ENCODE peak calls at places on chromosomes 16 and 17, in seven cellular contexts. U, X, F, Y, M, H and E are unnamed samples.

GRCh38 chr16:67013823-67014640 is 14.9 kb upstream of the CBFB start:
- DNase-seq in U (no peak), X (no peak), F (peak; percentile 68), Y (peak; percentile 42), M (peak; percentile 90), H (peak; percentile 78), E (no peak)

GRCh38 chr17:1055751-1056645 is 59.1 kb downstream of the TIMM22 start:
- DNase-seq in U (no peak), X (no peak), F (peak; percentile 63), Y (peak; percentile 57), M (peak; percentile 78), H (peak; percentile 82), E (peak; percentile 95)

GRCh38 chr17:13437966-13438779 is 163.6 kb downstream of the HS3ST3A1 start:
- DNase-seq in U (no peak), X (no peak), F (no peak), Y (no peak), M (no peak), H (no peak), E (peak; percentile 47)

GRCh38 chr17:50279181-50279526 is 4.9 kb downstream of the TMEM92 start:
- DNase-seq in U (no peak), X (no peak), F (no peak), Y (no peak), M (no peak), H (no peak), E (no peak)

GRCh38 chr16:82761858-82762257 is 135.1 kb downstream of the CDH13 start:
- DNase-seq in U (no peak), X (no peak), F (no peak), Y (no peak), M (no peak), H (no peak), E (no peak)

GRCh38 chr17:57552114-57552601 is 192.9 kb downstream of the CCDC182 start:
- DNase-seq in U (no peak), X (no peak), F (no peak), Y (no peak), M (peak; percentile 86), H (peak; percentile 78), E (no peak)

GRCh38 chr17:82881292-82881823 is 41.5 kb upstream of the ZNF750 start:
- DNase-seq in U (no peak), X (no peak), F (no peak), Y (no peak), M (no peak), H (no peak), E (no peak)

GRCh38 chr16:2142942-2143868 is 5.2 kb upstream of the RAB26 start:
- DNase-seq in U (no peak), X (no peak), F (no peak), Y (no peak), M (peak; percentile 70), H (no peak), E (no peak)

GRCh38 chr17:80270104-80270503 is 9.5 kb downstream of the RNF213 start:
- DNase-seq in U (no peak), X (peak; percentile 46), F (no peak), Y (no peak), M (no peak), H (peak; percentile 76), E (no peak)

GRCh38 chr16:19912445-19913305 is 28.0 kb upstream of the GPRC5B start:
- DNase-seq in U (no peak), X (no peak), F (no peak), Y (no peak), M (no peak), H (no peak), E (no peak)

GRCh38 chr17:58691701-58692238 is at the start of gene TEX14:
- DNase-seq in U (no peak), X (no peak), F (no peak), Y (no peak), M (peak; percentile 77), H (peak; percentile 31), E (no peak)

GRCh38 chr17:35745749-35746320 is 7.2 kb downstream of the GAS2L2 start:
- DNase-seq in U (no peak), X (no peak), F (no peak), Y (no peak), M (no peak), H (no peak), E (no peak)

GRCh38 chr17:80012751-80013741 is 22.6 kb downstream of the TBC1D16 start:
- DNase-seq in U (no peak), X (no peak), F (no peak), Y (no peak), M (peak; percentile 54), H (no peak), E (no peak)

GRCh38 chr17:14559220-14559619 is 258.3 kb downstream of the HS3ST3B1 start:
- DNase-seq in U (no peak), X (no peak), F (no peak), Y (no peak), M (no peak), H (no peak), E (peak; percentile 60)

GRCh38 chr16:7614022-7614795 is 281.6 kb downstream of the RBFOX1 start:
- DNase-seq in U (no peak), X (no peak), F (no peak), Y (no peak), M (no peak), H (no peak), E (no peak)

GRCh38 chr16:10180771-10181163 is 1.5 kb downstream of the GRIN2A start:
- DNase-seq in U (no peak), X (peak; percentile 59), F (no peak), Y (no peak), M (peak; percentile 71), H (peak; percentile 97), E (no peak)

GRCh38 chr16:27538508-27538907 is 11.2 kb downstream of the GTF3C1 start:
- DNase-seq in U (no peak), X (no peak), F (no peak), Y (no peak), M (peak; percentile 49), H (no peak), E (no peak)

GRCh38 chr17:83196973-83197880 is 117.8 kb downstream of the METRNL start:
- DNase-seq in U (no peak), X (no peak), F (no peak), Y (peak; percentile 15), M (peak; percentile 56), H (no peak), E (no peak)

GRCh38 chr17:68794636-68795503 is 160.3 kb downstream of the ABCA8 start:
- DNase-seq in U (no peak), X (no peak), F (no peak), Y (no peak), M (no peak), H (peak; percentile 11), E (no peak)

GRCh38 chr16:21300309-21301167 is 22.4 kb upstream of the CRYM start:
- DNase-seq in U (no peak), X (peak; percentile 82), F (peak; percentile 96), Y (peak; percentile 98), M (peak; percentile 82), H (peak; percentile 97), E (peak; percentile 98)

GRCh38 chr16:3007957-3008748 is 4.6 kb upstream of the CLDN9 start:
- DNase-seq in U (no peak), X (peak; percentile 94), F (no peak), Y (no peak), M (peak; percentile 88), H (peak; percentile 99), E (no peak)

GRCh38 chr16:24685539-24686432 is 43.7 kb upstream of the TNRC6A start:
- DNase-seq in U (no peak), X (no peak), F (peak; percentile 33), Y (peak; percentile 56), M (no peak), H (peak; percentile 80), E (no peak)

DNA sequence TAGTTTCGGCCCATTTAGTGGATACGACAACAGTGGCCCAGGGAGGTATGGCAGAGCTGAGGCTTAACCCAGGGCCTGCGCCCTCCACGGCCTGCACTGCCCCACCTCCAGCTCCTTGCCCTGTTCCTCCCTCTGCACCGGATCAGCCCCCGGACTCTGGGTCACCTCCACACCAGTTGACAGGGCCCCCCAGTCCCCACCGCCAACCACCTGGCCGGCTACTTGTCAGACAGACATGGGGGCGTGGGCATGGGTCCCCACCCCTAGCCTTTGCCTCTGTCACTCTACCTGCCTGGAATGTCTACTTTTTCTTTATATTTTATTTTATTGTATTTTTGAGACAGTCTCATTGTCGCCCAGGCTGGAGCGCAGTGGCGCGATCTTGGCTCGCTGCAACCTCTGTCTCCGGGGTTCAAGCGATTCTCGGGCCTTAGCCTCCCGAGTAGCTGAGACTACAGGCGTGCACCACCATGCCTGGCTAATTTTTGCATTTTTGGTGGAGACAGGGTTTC is 3.0 kb upstream of the ACTG1 start:
- DNase-seq in U (no peak), X (no peak), F (no peak), Y (no peak), M (peak; percentile 90), H (no peak), E (no peak)
- H3K4me1 ChIP-seq in U (peaks cover 60% of the 10 kb centered on the region), X (peaks cover 47% of the 10 kb centered on the region), F (peaks cover 65% of the 10 kb centered on the region), Y (peaks cover 15% of the 10 kb centered on the region), M (peaks cover 75% of the 10 kb centered on the region), H (peaks cover 21% of the 10 kb centered on the region), E (peaks cover 48% of the 10 kb centered on the region)

GRCh38 chr16:53048139-53048915 is 4.4 kb downstream of the CHD9NB start:
- DNase-seq in U (no peak), X (no peak), F (no peak), Y (no peak), M (no peak), H (no peak), E (no peak)

GRCh38 chr16:53043986-53044571 is 8.6 kb downstream of the CHD9NB start:
- DNase-seq in U (no peak), X (peak; percentile 92), F (no peak), Y (peak; percentile 64), M (no peak), H (peak; percentile 94), E (no peak)

GRCh38 chr16:53042235-53042645 is 10.5 kb downstream of the CHD9NB start:
- DNase-seq in U (no peak), X (no peak), F (no peak), Y (no peak), M (no peak), H (peak; percentile 60), E (no peak)

GRCh38 chr16:53043462-53043861 is 9.2 kb downstream of the CHD9NB start:
- DNase-seq in U (no peak), X (no peak), F (no peak), Y (no peak), M (no peak), H (peak; percentile 30), E (no peak)

GRCh38 chr16:53045554-53046250 is 7.0 kb downstream of the CHD9NB start:
- DNase-seq in U (no peak), X (no peak), F (peak; percentile 60), Y (no peak), M (no peak), H (no peak), E (no peak)
- TF ChIP-seq POLR2AphosphoS5 in U (no peak), X (no peak), F (no peak), Y (no peak), M (no peak), H (no peak), E (no peak)

DNA sequence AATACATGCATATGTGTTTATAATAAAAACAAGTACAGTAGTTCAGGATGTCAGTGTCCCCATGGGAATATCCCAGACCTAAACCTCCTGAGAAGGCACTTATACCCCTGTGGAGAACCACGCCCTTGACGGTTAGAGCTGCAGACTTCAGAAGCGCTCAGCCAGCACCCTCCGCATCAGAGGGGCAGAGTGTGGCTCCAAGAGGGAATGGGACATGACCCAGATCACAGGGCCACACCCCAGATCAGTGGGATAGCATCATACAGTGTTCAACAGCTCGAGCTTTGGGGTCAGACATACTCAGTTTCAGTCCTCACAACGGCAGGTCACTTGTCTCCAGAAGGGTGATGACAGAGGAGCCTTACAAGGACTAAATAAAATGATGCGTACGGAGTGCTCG is 45.8 kb upstream of the ZNF423 start:
- DNase-seq in U (no peak), X (no peak), F (no peak), Y (no peak), M (no peak), H (no peak), E (no peak)
- H3K4me1 ChIP-seq in U (no peaks in the 10 kb centered on the region), X (no peaks in the 10 kb centered on the region), F (no peaks in the 10 kb centered on the region), Y (no peaks in the 10 kb centered on the region), M (no peaks in the 10 kb centered on the region), H (no peaks in the 10 kb centered on the region), E (no peaks in the 10 kb centered on the region)

GRCh38 chr17:81558941-81559806 is 7.0 kb upstream of the FAAP100 start:
- DNase-seq in U (no peak), X (no peak), F (no peak), Y (no peak), M (no peak), H (peak; percentile 61), E (no peak)
- TF ChIP-seq POLR2AphosphoS5 in U (no peak), X (no peak), F (no peak), Y (no peak), M (no peak), H (no peak), E (no peak)